ENCODE peak calls at places on chromosomes 6 and 20, in five cellular contexts. V is stimulated activated CD4-positive, alpha-beta T cell treated with anti-CD3 and anti-CD28 coated beads, Interleukin-4, amount 100 ng/mL, for 24 hours; C is AG04450; G is cardiac septum; E is stimulated activated CD8-positive, alpha-beta memory T cell treated with anti-CD3 and anti-CD28 coated beads, Interleukin-2, amount 100 ng/mL, for 1 hour. L is an unnamed sample.

GRCh38 chr6:1502041-1502440 is 107.7 kb upstream of the FOXC1 start:
- DNase-seq in G (no peak), E (no peak), C (no peak), V (no peak), L (no peak)

GRCh38 chr6:115783402-115784061 is 277.2 kb downstream of the FRK start:
- DNase-seq in E (no peak), C (no peak), V (no peak), G (no peak), L (no peak)

GRCh38 chr6:15817100-15817499 is 154.3 kb upstream of the DTNBP1 start:
- DNase-seq in V (no peak), G (no peak), C (no peak), E (no peak), L (no peak)

GRCh38 chr6:121499666-121500065 is 64.2 kb downstream of the GJA1 start:
- DNase-seq in V (no peak), E (no peak), C (no peak), G (no peak), L (no peak)

GRCh38 chr6:151317206-151317994 is 74.0 kb downstream of the ZBTB2 start:
- DNase-seq in E (no peak), G (no peak), C (no peak), V (no peak), L (no peak)

GRCh38 chr20:64079273-64080012 is at the start of gene RGS19:
- DNase-seq in C (no peak), E (peak; percentile 50), V (peak; percentile 62), G (peak; percentile 94), L (peak; percentile 78)

GRCh38 chr6:112010328-112010727 is 43.6 kb upstream of the CCN6 start:
- DNase-seq in C (no peak), E (no peak), V (no peak), G (no peak), L (no peak)

GRCh38 chr6:13250703-13251102 is 77.6 kb downstream of the TBC1D7 start:
- DNase-seq in V (no peak), E (no peak), C (no peak), G (no peak), L (no peak)

GRCh38 chr6:13827038-13827437 is 12.7 kb upstream of the MCUR1 start:
- DNase-seq in E (no peak), G (no peak), V (no peak), C (no peak), L (no peak)

GRCh38 chr6:125888989-125889656 is 67.4 kb upstream of the HINT3 start:
- DNase-seq in C (no peak), E (no peak), G (no peak), V (peak; percentile 24), L (no peak)

GRCh38 chr6:25138024-25138696 is 141.0 kb upstream of the CARMIL1 start:
- DNase-seq in C (peak; percentile 23), E (peak; percentile 43), G (peak; percentile 81), V (peak; percentile 70), L (peak; percentile 20)

GRCh38 chr20:58397429-58397828 is 8.4 kb downstream of the VAPB start:
- DNase-seq in C (no peak), E (no peak), G (no peak), V (no peak), L (no peak)

GRCh38 chr20:1657556-1658334 is at the start of gene SIRPG:
- DNase-seq in G (no peak), E (no peak), V (no peak), C (no peak), L (no peak)

GRCh38 chr6:137777299-137778075 is 89.6 kb upstream of the TNFAIP3 start:
- DNase-seq in G (no peak), C (no peak), E (no peak), V (no peak), L (no peak)

GRCh38 chr20:58553166-58553696 is 38.0 kb upstream of the APCDD1L start:
- DNase-seq in E (no peak), V (no peak), G (no peak), C (no peak), L (no peak)

GRCh38 chr6:136609878-136610706 is 59.9 kb upstream of the MAP7 start:
- DNase-seq in C (peak; percentile 98), V (no peak), G (no peak), E (no peak), L (no peak)

GRCh38 chr6:169930799-169931198 is 179.4 kb downstream of the ERMARD start:
- DNase-seq in E (no peak), C (no peak), G (no peak), V (no peak), L (no peak)

GRCh38 chr20:59835448-59836395 is 97.7 kb downstream of the SYCP2 start:
- DNase-seq in E (no peak), V (no peak), G (no peak), C (no peak), L (no peak)

GRCh38 chr20:25139061-25139705 is 56.3 kb upstream of the ENTPD6 start:
- DNase-seq in C (no peak), G (no peak), E (no peak), V (no peak), L (no peak)

GRCh38 chr20:58810116-58810878 is 40.4 kb downstream of the GNAS-AS1 start:
- DNase-seq in E (no peak), C (no peak), G (no peak), V (peak; percentile 6), L (no peak)